ENCODE peak calls at places on chromosomes 4 and X, in nine cellular contexts. X is mammary epithelial cell; O is PC-3; K is transverse colon; T is CD8-positive, alpha-beta memory T cell; W is CD4-positive, CD25-positive, alpha-beta regulatory T cell; B is NT2/D1; J is IMR-90; L is left ventricle myocardium inferior. M is an unnamed sample. For H3K9me3, H3K36me3 and H3K4me1, the result is how much of the 10 kb centered on the place peaks cover.

GRCh38 chr4:122914292-122914904 is 8.0 kb downstream of the NUDT6 start:
- DNase-seq in X (peak), O (peak), K (no peak), T (no peak), W (peak), B (no peak), J (peak), L (no peak), M (no peak)

GRCh38 chrX:110143454-110144210 is 140.7 kb downstream of the TMEM164 start:
- DNase-seq in X (peak), O (no peak), K (no peak), T (no peak), W (no peak), B (no peak), J (no peak), L (no peak), M (no peak)

GRCh38 chrX:42524374-42524773 is 253.6 kb downstream of the PPP1R2C start:
- DNase-seq in X (peak), O (no peak), K (no peak), T (no peak), W (no peak), B (no peak), J (peak), L (no peak), M (no peak)

GRCh38 chrX:145178268-145178667 is 69.0 kb upstream of the SPANXN1 start:
- DNase-seq in X (no peak), O (peak), K (no peak), T (no peak), W (no peak), B (no peak), J (no peak), L (no peak), M (no peak)

GRCh38 chrX:41605144-41605543 is 83.6 kb upstream of the GPR34 start:
- DNase-seq in X (no peak), O (no peak), K (no peak), T (no peak), W (no peak), B (no peak), J (no peak), L (no peak), M (no peak)

GRCh38 chr4:127140306-127140705 is 492.5 kb upstream of the INTU start:
- DNase-seq in X (peak), O (peak), K (no peak), T (no peak), W (no peak), B (no peak), J (peak), L (no peak), M (no peak)

GRCh38 chrX:8873102-8873501 is 71.9 kb upstream of the FAM9A start:
- DNase-seq in X (no peak), O (no peak), K (no peak), T (no peak), W (no peak), B (no peak), J (no peak), L (no peak), M (no peak)

GRCh38 chrX:71996826-71997225 is 86.2 kb downstream of the NHSL2 start:
- DNase-seq in X (no peak), O (no peak), K (no peak), T (no peak), W (no peak), B (peak), J (no peak), L (peak), M (peak)

GRCh38 chr4:186605261-186605865 is 50.0 kb upstream of the MTNR1A start:
- DNase-seq in X (no peak), O (no peak), K (no peak), T (no peak), W (no peak), B (no peak), J (no peak), L (no peak), M (no peak)

GRCh38 chrX:102975016-102975415 is 37.9 kb downstream of the RAB40AL start:
- DNase-seq in X (no peak), O (peak), K (no peak), T (no peak), W (no peak), B (no peak), J (no peak), L (no peak), M (no peak)

GRCh38 chr4:6097581-6097980 is 79.3 kb upstream of the C4orf50 start:
- DNase-seq in X (no peak), O (no peak), K (no peak), T (no peak), W (no peak), B (no peak), J (no peak), L (no peak), M (no peak)

GRCh38 chr4:163392328-163392727 is 48.6 kb downstream of the NPY5R start:
- DNase-seq in X (no peak), O (no peak), K (no peak), T (no peak), W (no peak), B (no peak), J (no peak), L (no peak), M (no peak)

GRCh38 chr4:182478475-182478874 is 235.3 kb downstream of the TENM3 start:
- DNase-seq in X (peak), O (peak), K (no peak), T (peak), W (peak), B (no peak), J (peak), L (no peak), M (no peak)

GRCh38 chrX:36431819-36432218 is 512.3 kb downstream of the CFAP47 start:
- DNase-seq in X (peak), O (peak), K (no peak), T (no peak), W (no peak), B (no peak), J (peak), L (no peak), M (no peak)

GRCh38 chr4:126354784-126355183 is 1040.0 kb downstream of the FAT4 start:
- DNase-seq in X (peak), O (peak), K (no peak), T (no peak), W (no peak), B (no peak), J (no peak), L (no peak), M (no peak)

GRCh38 chr4:26803462-26803861 is 57.2 kb upstream of the STIM2 start:
- DNase-seq in X (no peak), O (no peak), K (no peak), T (no peak), W (no peak), B (no peak), J (no peak), L (no peak), M (no peak)

GRCh38 chr4:42519803-42520417 is 122.6 kb downstream of the SHISA3 start:
- DNase-seq in X (peak), O (peak), K (peak), T (no peak), W (peak), B (peak), J (peak), L (no peak), M (no peak)

GRCh38 chr4:111776546-111776945 is 368.7 kb upstream of the FAM241A start:
- DNase-seq in X (no peak), O (no peak), K (no peak), T (no peak), W (no peak), B (no peak), J (no peak), L (no peak), M (no peak)

GRCh38 chr4:3773552-3774001 is 7.4 kb downstream of the ADRA2C start:
- DNase-seq in X (no peak), O (no peak), K (no peak), T (no peak), W (no peak), B (no peak), J (no peak), L (no peak), M (no peak)

GRCh38 chr4:40437741-40438383 is 102.7 kb downstream of the CHRNA9 start:
- DNase-seq in X (no peak), O (no peak), K (no peak), T (no peak), W (no peak), B (no peak), J (no peak), L (no peak), M (no peak)

GRCh38 chr4:185810746-185811508 is 1.1 kb downstream of the SORBS2 start:
- DNase-seq in X (peak), O (peak), K (no peak), T (no peak), W (no peak), B (no peak), J (no peak), L (no peak), M (no peak)

GRCh38 chrX:129347291-129347690 is 176.0 kb downstream of the SMARCA1 start:
- DNase-seq in X (no peak), O (no peak), K (no peak), T (no peak), W (no peak), B (peak), J (no peak), L (no peak), M (no peak)

GRCh38 chrX:103550415-103551051 is 31.2 kb upstream of the RAB40A start:
- DNase-seq in X (no peak), O (peak), K (no peak), T (no peak), W (no peak), B (no peak), J (no peak), L (no peak), M (no peak)

GRCh38 chr4:87240341-87240740 is 19.9 kb upstream of the KLHL8 start:
- DNase-seq in X (no peak), O (peak), K (no peak), T (no peak), W (no peak), B (no peak), J (no peak), L (no peak), M (no peak)

GRCh38 chr4:127856485-127857447 is 23.9 kb upstream of the PLK4 start:
- DNase-seq in X (peak), O (peak), K (no peak), T (no peak), W (no peak), B (no peak), J (peak), L (no peak), M (no peak)

GRCh38 chr4:7774301-7775019 is 165.2 kb downstream of the AFAP1 start:
- DNase-seq in X (no peak), O (no peak), K (no peak), T (no peak), W (no peak), B (no peak), J (no peak), L (no peak), M (no peak)

GRCh38 chr4:13641084-13641483 is 13.6 kb upstream of the BOD1L1 start:
- DNase-seq in X (no peak), O (no peak), K (no peak), T (no peak), W (no peak), B (no peak), J (no peak), L (no peak), M (no peak)

GRCh38 chr4:88251914-88252313 is 32.4 kb downstream of the PPM1K start:
- DNase-seq in X (no peak), O (no peak), K (no peak), T (no peak), W (no peak), B (no peak), J (no peak), L (no peak), M (no peak)

GRCh38 chr4:88255111-88255510 is 29.2 kb downstream of the PPM1K start:
- DNase-seq in X (no peak), O (no peak), K (no peak), T (no peak), W (no peak), B (no peak), J (no peak), L (no peak), M (no peak)

DNA sequence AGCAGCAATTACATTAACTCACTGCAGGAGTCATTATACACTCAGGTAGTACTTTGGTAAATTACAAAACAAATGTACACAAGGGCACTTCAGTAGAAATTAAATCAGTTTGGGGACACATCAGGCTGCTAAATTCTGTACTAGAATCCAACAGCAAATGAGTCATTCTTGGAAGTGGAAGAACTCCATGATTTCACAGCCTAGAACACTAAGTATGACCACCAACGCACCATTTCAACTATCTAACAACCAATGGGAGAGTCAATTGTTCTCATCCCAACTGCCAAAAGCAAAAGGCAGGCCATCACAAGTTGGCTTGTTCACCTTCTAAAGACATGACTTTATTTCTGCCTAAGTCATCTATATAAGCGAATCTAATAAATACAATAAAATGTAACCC is 26.6 kb downstream of the PPM1K start:
- DNase-seq in X (no peak), O (no peak), K (no peak), T (no peak), W (no peak), B (no peak), J (no peak), L (no peak), M (no peak)
- H3K9me3 ChIP-seq in X (under half), O (under half), K (under half), T (under half), W (under half), B (under half), J (under half), L (under half), M (under half)

DNA sequence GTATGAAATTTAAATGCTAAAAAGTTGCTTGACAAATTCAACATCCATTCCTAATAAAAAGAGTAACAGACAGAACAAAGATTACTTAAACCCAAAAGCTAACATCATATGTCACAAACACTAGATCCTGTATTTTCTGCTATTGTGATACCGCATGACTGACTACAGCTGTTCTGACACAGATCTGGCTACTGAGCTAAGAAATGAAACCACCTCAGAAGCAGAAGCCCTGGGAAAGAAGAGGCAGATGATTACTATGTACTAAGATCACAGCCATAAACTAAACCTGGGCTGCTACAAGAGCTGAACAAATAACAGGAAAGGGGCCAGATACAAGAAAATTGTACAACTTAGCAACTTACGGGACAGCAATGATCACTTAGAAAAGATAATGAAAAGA is 9.4 kb downstream of the LETM1 start:
- DNase-seq in X (no peak), O (no peak), K (no peak), T (no peak), W (no peak), B (no peak), J (no peak), L (no peak), M (no peak)
- H3K36me3 ChIP-seq in X (under half), O (under half), K (under half), T (under half), W (under half), B (half or more), J (under half), L (under half), M (under half)

GRCh38 chr4:183588691-183589090 is 70.3 kb downstream of the RWDD4 start:
- DNase-seq in X (no peak), O (no peak), K (no peak), T (no peak), W (no peak), B (no peak), J (no peak), L (no peak), M (no peak)
- H3K4me1 ChIP-seq in X (under half), O (under half), K (under half), T (under half), W (under half), B (under half), J (under half), L (under half), M (under half)

DNA sequence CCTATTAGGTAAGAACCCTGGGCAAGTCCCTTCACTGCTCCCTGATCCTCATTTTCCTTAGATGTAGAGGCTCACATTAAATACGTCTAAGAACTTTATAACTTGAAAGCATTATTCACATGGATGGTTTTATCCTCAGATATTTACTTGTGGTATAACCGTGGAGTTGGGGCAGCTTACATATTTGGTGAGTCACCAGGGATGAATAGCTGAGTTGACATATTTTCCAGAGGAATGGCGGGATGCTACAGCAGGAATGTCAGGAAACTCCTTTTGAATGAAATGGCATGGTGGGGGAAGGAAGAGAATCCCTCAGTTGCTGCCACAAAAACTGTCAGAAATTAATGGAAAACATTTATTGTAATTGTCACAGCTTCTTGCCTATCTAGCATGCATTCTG is 165.3 kb upstream of the RPS6KA3 start:
- DNase-seq in X (no peak), O (peak), K (no peak), T (no peak), W (no peak), B (no peak), J (peak), L (no peak), M (no peak)
- H3K9me3 ChIP-seq in X (under half), O (under half), K (under half), T (under half), W (under half), B (under half), J (under half), L (under half), M (under half)

DNA sequence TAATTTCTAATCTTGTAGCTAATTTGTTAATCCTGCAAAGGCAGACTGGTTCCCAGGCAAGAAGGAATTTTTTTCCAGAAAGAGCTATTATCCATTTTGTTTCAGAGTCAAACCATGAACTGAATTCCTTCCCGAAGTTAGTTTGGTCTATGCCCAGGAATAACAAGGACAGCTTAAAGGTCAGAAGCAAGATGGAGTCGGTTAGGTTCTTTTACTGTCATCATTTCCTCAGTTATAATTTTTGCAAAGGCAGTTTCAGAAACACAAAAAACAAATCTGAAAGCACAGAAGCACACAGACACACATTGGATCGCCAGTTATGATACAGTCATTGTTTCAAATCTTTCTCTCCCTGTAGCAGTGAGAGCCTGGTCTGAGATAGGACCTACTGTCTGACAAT is 37.9 kb downstream of the AGA start:
- DNase-seq in X (no peak), O (no peak), K (no peak), T (no peak), W (no peak), B (no peak), J (no peak), L (no peak), M (no peak)
- H3K36me3 ChIP-seq in X (under half), O (under half), K (under half), T (under half), W (under half), B (under half), J (under half), L (under half), M (under half)

GRCh38 chr4:47486306-47486705 is 1.2 kb downstream of the ATP10D start:
- DNase-seq in X (no peak), O (no peak), K (no peak), T (no peak), W (no peak), B (no peak), J (no peak), L (no peak), M (no peak)
- H3K4me1 ChIP-seq in X (under half), O (under half), K (under half), T (under half), W (under half), B (under half), J (under half), L (under half), M (under half)

GRCh38 chr4:85970535-85970934 is 389.3 kb downstream of the MAPK10 start:
- DNase-seq in X (no peak), O (no peak), K (no peak), T (no peak), W (no peak), B (no peak), J (no peak), L (no peak), M (no peak)

GRCh38 chr4:85966308-85966882 is 393.5 kb downstream of the MAPK10 start:
- DNase-seq in X (no peak), O (no peak), K (no peak), T (no peak), W (no peak), B (no peak), J (no peak), L (no peak), M (no peak)

GRCh38 chr4:85965529-85965928 is 394.3 kb downstream of the MAPK10 start:
- DNase-seq in X (no peak), O (no peak), K (no peak), T (no peak), W (no peak), B (no peak), J (no peak), L (no peak), M (no peak)

GRCh38 chr4:85968945-85969830 is 390.7 kb downstream of the MAPK10 start:
- DNase-seq in X (peak), O (peak), K (no peak), T (no peak), W (peak), B (no peak), J (peak), L (no peak), M (no peak)

DNA sequence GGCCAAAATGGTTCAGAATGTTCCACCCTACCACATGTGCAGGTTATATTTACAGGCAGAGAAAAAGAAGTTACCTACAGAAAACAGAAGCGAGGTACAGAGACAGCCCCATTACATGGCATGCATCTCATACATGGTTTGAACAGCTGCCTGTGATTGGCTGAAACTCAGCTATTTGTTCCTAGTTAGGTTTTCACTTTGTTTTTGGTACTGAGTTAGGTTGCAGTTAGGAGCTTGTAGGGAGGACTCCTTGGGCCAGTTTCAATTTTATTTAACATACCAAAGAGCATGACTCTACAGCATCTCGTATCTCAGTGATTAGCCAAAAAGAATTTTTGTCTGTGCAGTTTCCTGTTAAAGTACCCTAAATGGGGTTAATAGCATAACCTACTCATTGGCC is 392.0 kb downstream of the MAPK10 start:
- DNase-seq in X (no peak), O (no peak), K (no peak), T (no peak), W (no peak), B (no peak), J (peak), L (no peak), M (no peak)
- H3K9me3 ChIP-seq in X (under half), O (under half), K (under half), T (under half), W (under half), B (under half), J (under half), L (under half), M (under half)

GRCh38 chr4:108868606-108869227 is 105.9 kb upstream of the ETNPPL start:
- DNase-seq in X (no peak), O (no peak), K (no peak), T (no peak), W (no peak), B (no peak), J (no peak), L (no peak), M (no peak)
- H3K36me3 ChIP-seq in X (under half), O (under half), K (under half), T (under half), W (under half), B (under half), J (under half), L (under half), M (under half)

M was measured in mucosa of descending colon.